ENCODE peak calls at places on chromosomes 11 and 22, in nine cellular contexts. One of them, this sample, is unnamed.

GRCh38 chr22:50012201-50013181 is at the start of gene IL17REL:
- DNase-seq in GM23338: no peak
- DNase-seq in neuronal stem cell: no peak
- DNase-seq in neural progenitor cell: no peak
- DNase-seq in adipocyte: peak; percentile 49
- DNase-seq in aorta: peak; percentile 72
- DNase-seq in left ventricle myocardium inferior: peak; percentile 14
- DNase-seq in breast epithelium: no peak
- DNase-seq in transverse colon: peak; percentile 41
- DNase-seq in this sample: no peak

GRCh38 chr22:31861226-31861840 is 83.0 kb upstream of the YWHAH start:
- DNase-seq in breast epithelium: no peak
- DNase-seq in transverse colon: no peak
- DNase-seq in GM23338: no peak
- DNase-seq in aorta: no peak
- DNase-seq in neural progenitor cell: no peak
- DNase-seq in left ventricle myocardium inferior: no peak
- DNase-seq in adipocyte: no peak
- DNase-seq in neuronal stem cell: no peak
- DNase-seq in this sample: no peak

GRCh38 chr11:112388496-112388895 is 127.8 kb upstream of the PLET1 start:
- DNase-seq in neuronal stem cell: no peak
- DNase-seq in left ventricle myocardium inferior: no peak
- DNase-seq in aorta: no peak
- DNase-seq in GM23338: no peak
- DNase-seq in adipocyte: no peak
- DNase-seq in transverse colon: no peak
- DNase-seq in breast epithelium: no peak
- DNase-seq in neural progenitor cell: no peak
- DNase-seq in this sample: no peak

GRCh38 chr11:47986742-47987141 is 6.4 kb downstream of the PTPRJ start:
- DNase-seq in GM23338: no peak
- DNase-seq in neuronal stem cell: no peak
- DNase-seq in adipocyte: no peak
- DNase-seq in neural progenitor cell: no peak
- DNase-seq in transverse colon: no peak
- DNase-seq in aorta: no peak
- DNase-seq in breast epithelium: no peak
- DNase-seq in left ventricle myocardium inferior: no peak
- DNase-seq in this sample: no peak

GRCh38 chr22:19289475-19290161 is 1.9 kb downstream of the CLTCL1 start:
- DNase-seq in GM23338: no peak
- DNase-seq in breast epithelium: no peak
- DNase-seq in left ventricle myocardium inferior: no peak
- DNase-seq in adipocyte: peak; percentile 55
- DNase-seq in neuronal stem cell: no peak
- DNase-seq in aorta: no peak
- DNase-seq in neural progenitor cell: no peak
- DNase-seq in transverse colon: no peak
- DNase-seq in this sample: no peak

GRCh38 chr11:706957-707816 is 1.2 kb downstream of the EPS8L2 start:
- DNase-seq in adipocyte: peak; percentile 36
- DNase-seq in left ventricle myocardium inferior: no peak
- DNase-seq in neuronal stem cell: no peak
- DNase-seq in transverse colon: peak; percentile 68
- DNase-seq in breast epithelium: no peak
- DNase-seq in GM23338: peak; percentile 62
- DNase-seq in neural progenitor cell: peak; percentile 32
- DNase-seq in aorta: peak; percentile 82
- DNase-seq in this sample: no peak

GRCh38 chr11:64060861-64061444 is 25.2 kb downstream of the FLRT1 start:
- DNase-seq in GM23338: peak; percentile 92
- DNase-seq in transverse colon: peak; percentile 29
- DNase-seq in neuronal stem cell: peak; percentile 70
- DNase-seq in breast epithelium: no peak
- DNase-seq in left ventricle myocardium inferior: peak; percentile 42
- DNase-seq in neural progenitor cell: peak; percentile 92
- DNase-seq in aorta: peak; percentile 87
- DNase-seq in adipocyte: peak; percentile 69
- DNase-seq in this sample: peak; percentile 32

GRCh38 chr11:106786251-106786650 is 232.0 kb downstream of the GUCY1A2 start:
- DNase-seq in breast epithelium: no peak
- DNase-seq in neuronal stem cell: no peak
- DNase-seq in neural progenitor cell: no peak
- DNase-seq in left ventricle myocardium inferior: no peak
- DNase-seq in transverse colon: no peak
- DNase-seq in aorta: no peak
- DNase-seq in GM23338: no peak
- DNase-seq in adipocyte: peak; percentile 51
- DNase-seq in this sample: no peak

GRCh38 chr22:31876156-31877035 is 67.9 kb upstream of the YWHAH start:
- DNase-seq in neuronal stem cell: no peak
- DNase-seq in neural progenitor cell: no peak
- DNase-seq in GM23338: no peak
- DNase-seq in left ventricle myocardium inferior: no peak
- DNase-seq in adipocyte: peak; percentile 46
- DNase-seq in breast epithelium: no peak
- DNase-seq in aorta: peak; percentile 5
- DNase-seq in transverse colon: no peak
- DNase-seq in this sample: no peak

GRCh38 chr11:129326921-129327320 is 48.7 kb upstream of the BARX2 start:
- DNase-seq in GM23338: no peak
- DNase-seq in breast epithelium: no peak
- DNase-seq in left ventricle myocardium inferior: no peak
- DNase-seq in transverse colon: no peak
- DNase-seq in aorta: no peak
- DNase-seq in neural progenitor cell: no peak
- DNase-seq in adipocyte: no peak
- DNase-seq in neuronal stem cell: no peak
- DNase-seq in this sample: no peak

GRCh38 chr22:48370508-48371325 is 1457.0 kb downstream of the BRD1 start:
- DNase-seq in GM23338: no peak
- DNase-seq in breast epithelium: no peak
- DNase-seq in aorta: peak; percentile 15
- DNase-seq in neural progenitor cell: no peak
- DNase-seq in transverse colon: no peak
- DNase-seq in adipocyte: no peak
- DNase-seq in left ventricle myocardium inferior: no peak
- DNase-seq in neuronal stem cell: no peak
- DNase-seq in this sample: no peak

GRCh38 chr11:36449566-36450390 is 60.3 kb downstream of the TRAF6 start:
- DNase-seq in breast epithelium: no peak
- DNase-seq in GM23338: no peak
- DNase-seq in neuronal stem cell: no peak
- DNase-seq in transverse colon: no peak
- DNase-seq in aorta: no peak
- DNase-seq in left ventricle myocardium inferior: no peak
- DNase-seq in adipocyte: no peak
- DNase-seq in neural progenitor cell: no peak
- DNase-seq in this sample: no peak

GRCh38 chr22:36208934-36209333 is 7.3 kb upstream of the APOL4 start:
- DNase-seq in left ventricle myocardium inferior: no peak
- DNase-seq in transverse colon: no peak
- DNase-seq in neuronal stem cell: no peak
- DNase-seq in breast epithelium: no peak
- DNase-seq in neural progenitor cell: no peak
- DNase-seq in aorta: no peak
- DNase-seq in adipocyte: no peak
- DNase-seq in GM23338: no peak
- DNase-seq in this sample: no peak
- H3K4me1 ChIP-seq in left ventricle myocardium inferior: peaks cover 16% of the 10 kb centered on the region
- H3K4me1 ChIP-seq in transverse colon: no peaks in the 10 kb centered on the region
- H3K4me1 ChIP-seq in neuronal stem cell: no peaks in the 10 kb centered on the region
- H3K4me1 ChIP-seq in breast epithelium: no peaks in the 10 kb centered on the region
- H3K4me1 ChIP-seq in neural progenitor cell: no peaks in the 10 kb centered on the region
- H3K4me1 ChIP-seq in aorta: no peaks in the 10 kb centered on the region
- H3K4me1 ChIP-seq in adipocyte: peaks cover 13% of the 10 kb centered on the region
- H3K4me1 ChIP-seq in GM23338: no peaks in the 10 kb centered on the region
- H3K4me1 ChIP-seq in this sample: no peaks in the 10 kb centered on the region

DNA sequence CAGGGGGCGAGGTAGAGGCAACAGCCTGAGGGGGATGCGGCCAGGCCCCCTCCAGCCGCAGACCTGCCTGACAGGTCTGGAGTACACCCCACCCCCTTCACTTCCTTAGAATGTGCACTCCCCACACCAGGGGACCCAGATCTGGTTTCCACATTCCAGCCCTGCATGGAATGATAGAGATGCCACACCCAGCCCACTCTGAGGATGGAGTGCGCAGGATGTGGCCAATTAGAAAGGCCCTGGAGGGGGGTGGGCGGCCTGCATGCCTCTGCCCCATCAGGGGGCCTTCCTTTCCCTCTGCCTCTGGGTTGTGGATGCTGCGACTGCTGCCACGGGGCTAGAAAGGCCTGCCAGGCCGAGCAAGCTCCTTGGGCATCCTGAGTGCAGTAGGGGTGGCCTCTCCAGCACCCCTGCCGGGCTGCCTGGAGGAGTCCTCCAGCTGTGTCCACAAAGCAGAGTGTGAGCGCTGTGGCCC is 28.2 kb upstream of the MGAT3 start:
- DNase-seq in adipocyte: peak; percentile 40
- DNase-seq in transverse colon: no peak
- DNase-seq in neural progenitor cell: peak; percentile 85
- DNase-seq in aorta: peak; percentile 66
- DNase-seq in neuronal stem cell: peak; percentile 74
- DNase-seq in GM23338: peak; percentile 98
- DNase-seq in left ventricle myocardium inferior: no peak
- DNase-seq in breast epithelium: no peak
- DNase-seq in this sample: no peak
- H3K36me3 ChIP-seq in adipocyte: peaks cover 60% of the 10 kb centered on the region
- H3K36me3 ChIP-seq in transverse colon: peaks cover 32% of the 10 kb centered on the region
- H3K36me3 ChIP-seq in neural progenitor cell: no peaks in the 10 kb centered on the region
- H3K36me3 ChIP-seq in aorta: peaks cover 6% of the 10 kb centered on the region
- H3K36me3 ChIP-seq in neuronal stem cell: peaks cover 31% of the 10 kb centered on the region
- H3K36me3 ChIP-seq in GM23338: peaks cover 4% of the 10 kb centered on the region
- H3K36me3 ChIP-seq in left ventricle myocardium inferior: peaks cover 74% of the 10 kb centered on the region
- H3K36me3 ChIP-seq in breast epithelium: no peaks in the 10 kb centered on the region
- H3K36me3 ChIP-seq in this sample: peaks cover 30% of the 10 kb centered on the region

GRCh38 chr11:26904114-26904513 is 89.8 kb upstream of the FIBIN start:
- DNase-seq in neuronal stem cell: no peak
- DNase-seq in left ventricle myocardium inferior: no peak
- DNase-seq in breast epithelium: no peak
- DNase-seq in adipocyte: no peak
- DNase-seq in transverse colon: no peak
- DNase-seq in aorta: no peak
- DNase-seq in neural progenitor cell: peak; percentile 28
- DNase-seq in GM23338: peak; percentile 17
- DNase-seq in this sample: no peak

GRCh38 chr11:26905368-26905767 is 88.5 kb upstream of the FIBIN start:
- DNase-seq in GM23338: peak; percentile 12
- DNase-seq in transverse colon: no peak
- DNase-seq in left ventricle myocardium inferior: no peak
- DNase-seq in neuronal stem cell: no peak
- DNase-seq in aorta: no peak
- DNase-seq in adipocyte: peak; percentile 54
- DNase-seq in neural progenitor cell: peak; percentile 32
- DNase-seq in breast epithelium: no peak
- DNase-seq in this sample: no peak

GRCh38 chr11:26904801-26905200 is 89.1 kb upstream of the FIBIN start:
- DNase-seq in aorta: no peak
- DNase-seq in GM23338: no peak
- DNase-seq in neural progenitor cell: no peak
- DNase-seq in transverse colon: no peak
- DNase-seq in neuronal stem cell: no peak
- DNase-seq in left ventricle myocardium inferior: no peak
- DNase-seq in breast epithelium: no peak
- DNase-seq in adipocyte: peak; percentile 24
- DNase-seq in this sample: no peak

GRCh38 chr11:26910192-26910591 is 83.7 kb upstream of the FIBIN start:
- DNase-seq in breast epithelium: no peak
- DNase-seq in neural progenitor cell: no peak
- DNase-seq in GM23338: no peak
- DNase-seq in transverse colon: no peak
- DNase-seq in neuronal stem cell: no peak
- DNase-seq in left ventricle myocardium inferior: no peak
- DNase-seq in adipocyte: no peak
- DNase-seq in aorta: no peak
- DNase-seq in this sample: no peak

DNA sequence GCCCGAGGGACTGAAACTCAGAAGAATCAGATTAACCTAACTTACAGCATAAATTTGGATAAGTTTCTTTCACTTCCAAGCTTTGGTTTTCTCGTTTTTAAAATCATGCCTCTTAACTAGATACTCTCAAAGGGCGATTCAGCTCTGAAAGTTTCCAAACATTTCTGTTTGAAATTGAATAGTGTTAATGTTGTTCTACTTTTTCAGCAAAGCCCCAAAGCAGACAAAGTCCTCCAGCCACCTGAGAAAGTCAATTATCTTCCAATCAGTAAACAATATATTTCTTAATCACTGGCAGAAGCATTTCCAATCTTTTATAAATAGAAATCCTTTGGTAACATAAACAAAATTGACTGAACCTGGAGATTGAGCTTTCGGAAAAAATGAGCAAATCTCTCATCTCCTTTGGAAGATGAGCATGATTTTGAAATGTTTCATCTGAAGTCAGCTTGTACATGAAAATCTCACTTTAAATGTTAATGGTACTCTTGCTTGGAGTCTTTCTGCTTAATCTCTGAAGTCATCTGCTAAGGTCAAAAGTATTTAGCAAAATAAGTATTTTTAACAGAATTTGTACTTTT is 84.4 kb upstream of the FIBIN start:
- DNase-seq in breast epithelium: no peak
- DNase-seq in GM23338: no peak
- DNase-seq in neuronal stem cell: no peak
- DNase-seq in transverse colon: no peak
- DNase-seq in left ventricle myocardium inferior: no peak
- DNase-seq in adipocyte: no peak
- DNase-seq in neural progenitor cell: no peak
- DNase-seq in aorta: no peak
- DNase-seq in this sample: no peak
- H3K4me1 ChIP-seq in breast epithelium: no peaks in the 10 kb centered on the region
- H3K4me1 ChIP-seq in GM23338: peaks cover 9% of the 10 kb centered on the region
- H3K4me1 ChIP-seq in neuronal stem cell: peaks cover 3% of the 10 kb centered on the region
- H3K4me1 ChIP-seq in transverse colon: no peaks in the 10 kb centered on the region
- H3K4me1 ChIP-seq in left ventricle myocardium inferior: no peaks in the 10 kb centered on the region
- H3K4me1 ChIP-seq in adipocyte: peaks cover 20% of the 10 kb centered on the region
- H3K4me1 ChIP-seq in neural progenitor cell: peaks cover 9% of the 10 kb centered on the region
- H3K4me1 ChIP-seq in aorta: no peaks in the 10 kb centered on the region
- H3K4me1 ChIP-seq in this sample: no peaks in the 10 kb centered on the region

DNA sequence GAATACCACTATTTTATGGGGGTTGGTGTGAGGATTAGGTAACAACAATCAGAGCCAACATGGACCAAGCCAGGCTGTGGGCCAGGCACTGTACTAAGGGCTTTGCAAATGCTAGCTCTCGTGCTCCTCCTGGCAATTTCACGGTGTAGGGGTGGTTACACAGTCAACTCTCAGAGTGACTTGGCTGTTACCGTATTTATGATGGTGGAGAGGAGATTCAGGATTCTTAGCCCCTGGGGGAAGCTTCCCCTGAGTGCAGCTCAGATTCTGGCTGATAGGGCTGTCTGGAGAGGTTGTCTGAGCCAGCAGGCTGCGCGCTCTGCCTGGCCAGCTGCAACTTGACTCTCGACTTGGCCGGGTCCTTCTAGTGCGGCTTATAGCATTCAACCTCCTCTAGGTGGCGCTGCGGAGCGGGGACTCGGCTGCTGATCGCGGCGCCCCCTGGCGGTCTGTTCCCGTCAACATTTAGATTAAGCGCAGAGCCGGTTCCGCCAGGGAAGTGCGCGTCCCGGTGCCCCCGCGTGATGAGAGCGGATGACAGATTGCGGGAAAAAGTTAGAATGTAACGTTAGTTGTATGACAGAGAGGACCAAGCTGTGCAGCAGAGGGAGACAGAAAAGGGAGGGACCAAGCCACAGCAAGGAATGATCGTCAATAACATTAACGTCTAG is 4.5 kb upstream of the NCF4 start:
- DNase-seq in neuronal stem cell: peak; percentile 89
- DNase-seq in transverse colon: peak; percentile 95
- DNase-seq in neural progenitor cell: peak; percentile 93
- DNase-seq in breast epithelium: peak; percentile 92
- DNase-seq in aorta: peak; percentile 97
- DNase-seq in GM23338: peak; percentile 94
- DNase-seq in left ventricle myocardium inferior: peak; percentile 92
- DNase-seq in adipocyte: peak; percentile 96
- DNase-seq in this sample: peak; percentile 92
- H3K36me3 ChIP-seq in neuronal stem cell: no peaks in the 10 kb centered on the region
- H3K36me3 ChIP-seq in transverse colon: no peaks in the 10 kb centered on the region
- H3K36me3 ChIP-seq in neural progenitor cell: no peaks in the 10 kb centered on the region
- H3K36me3 ChIP-seq in breast epithelium: no peaks in the 10 kb centered on the region
- H3K36me3 ChIP-seq in aorta: no peaks in the 10 kb centered on the region
- H3K36me3 ChIP-seq in GM23338: no peaks in the 10 kb centered on the region
- H3K36me3 ChIP-seq in left ventricle myocardium inferior: no peaks in the 10 kb centered on the region
- H3K36me3 ChIP-seq in adipocyte: no peaks in the 10 kb centered on the region
- H3K36me3 ChIP-seq in this sample: no peaks in the 10 kb centered on the region